ENCODE peak calls at places on chromosomes 16 and 17, in five cellular contexts. J, E, A, V and L are unnamed samples.

GRCh38 chr17:19344311-19345066 is 18.0 kb downstream of the B9D1 start:
- DNase-seq in J (no peak), E (no peak), A (no peak), V (no peak), L (no peak)

GRCh38 chr16:75279277-75279676 is 27.9 kb upstream of the BCAR1 start:
- DNase-seq in J (no peak), E (no peak), A (no peak), V (peak), L (no peak)

GRCh38 chr16:27470567-27471431 is 68.8 kb downstream of the IL21R start:
- DNase-seq in J (no peak), E (peak), A (peak), V (peak), L (peak)

GRCh38 chr16:81238296-81239011 is at the start of gene BCO1:
- DNase-seq in J (no peak), E (peak), A (peak), V (no peak), L (peak)

GRCh38 chr16:55389426-55390073 is 65.5 kb downstream of the IRX6 start:
- DNase-seq in J (no peak), E (no peak), A (no peak), V (no peak), L (no peak)

GRCh38 chr16:27434141-27435051 is 32.4 kb downstream of the IL21R start:
- DNase-seq in J (no peak), E (no peak), A (no peak), V (no peak), L (no peak)

GRCh38 chr16:10614685-10615084 is 34.3 kb upstream of the EMP2 start:
- DNase-seq in J (no peak), E (no peak), A (no peak), V (no peak), L (no peak)

GRCh38 chr16:63789603-63790002 is 1332.3 kb downstream of the CDH11 start:
- DNase-seq in J (no peak), E (peak), A (no peak), V (no peak), L (no peak)

GRCh38 chr16:64974381-64974780 is 147.5 kb downstream of the CDH11 start:
- DNase-seq in J (no peak), E (no peak), A (no peak), V (no peak), L (no peak)

GRCh38 chr16:21656795-21657768 is 4.7 kb upstream of the IGSF6 start:
- DNase-seq in J (no peak), E (peak), A (peak), V (peak), L (peak)

GRCh38 chr17:45029758-45030423 is 21.5 kb downstream of the DCAKD start:
- DNase-seq in J (no peak), E (peak), A (no peak), V (no peak), L (no peak)

GRCh38 chr16:84228321-84228838 is 11.4 kb downstream of the KCNG4 start:
- DNase-seq in J (no peak), E (peak), A (peak), V (peak), L (peak)

GRCh38 chr17:75181608-75182318 is 996 bp downstream of the SUMO2 start:
- DNase-seq in J (peak), E (peak), A (peak), V (peak), L (no peak)

GRCh38 chr16:12499032-12499735 is 304.5 kb downstream of the CPPED1 start:
- DNase-seq in J (no peak), E (no peak), A (no peak), V (no peak), L (no peak)

GRCh38 chr17:29273924-29274323 is 20.0 kb downstream of the NUFIP2 start:
- DNase-seq in J (no peak), E (no peak), A (no peak), V (no peak), L (no peak)

GRCh38 chr17:79774561-79774975 is 3.4 kb upstream of the CBX2 start:
- DNase-seq in J (no peak), E (no peak), A (no peak), V (no peak), L (no peak)

GRCh38 chr16:57305159-57305811 is 20.8 kb upstream of the PLLP start:
- DNase-seq in J (no peak), E (no peak), A (no peak), V (no peak), L (no peak)

GRCh38 chr16:83743720-83744119 is 64.1 kb upstream of the HSBP1 start:
- DNase-seq in J (no peak), E (no peak), A (no peak), V (no peak), L (no peak)

GRCh38 chr17:57684711-57685498 is 60.2 kb downstream of the CCDC182 start:
- DNase-seq in J (no peak), E (no peak), A (no peak), V (no peak), L (no peak)

GRCh38 chr17:50208611-50209061 is 7.2 kb upstream of the COL1A1 start:
- DNase-seq in J (no peak), E (no peak), A (no peak), V (no peak), L (no peak)

GRCh38 chr17:81142301-81143199 is 22.8 kb upstream of the PVALEF start:
- DNase-seq in J (peak), E (peak), A (peak), V (peak), L (peak)

GRCh38 chr16:424623-425081 is 797 bp upstream of the RAB11FIP3 start:
- DNase-seq in J (no peak), E (no peak), A (no peak), V (peak), L (peak)

GRCh38 chr17:41308918-41309359 is at the start of gene KRTAP16-1:
- DNase-seq in J (peak), E (no peak), A (no peak), V (no peak), L (no peak)

GRCh38 chr16:19029980-19030379 is 37.4 kb upstream of the COQ7 start:
- DNase-seq in J (no peak), E (no peak), A (no peak), V (peak), L (no peak)

GRCh38 chr16:5918553-5919127 is 821.0 kb upstream of the EEF2KMT start:
- DNase-seq in J (no peak), E (no peak), A (no peak), V (no peak), L (no peak)

GRCh38 chr16:19888834-19889233 is 4.2 kb upstream of the GPRC5B start:
- DNase-seq in J (no peak), E (no peak), A (no peak), V (no peak), L (no peak)

GRCh38 chr17:82399601-82400101 is 18.5 kb upstream of the HEXD start:
- DNase-seq in J (no peak), E (no peak), A (no peak), V (no peak), L (peak)

GRCh38 chr17:48809182-48809581 is 7.8 kb downstream of the TTLL6 start:
- DNase-seq in J (no peak), E (no peak), A (no peak), V (no peak), L (no peak)

GRCh38 chr17:78000351-78000750 is 41.8 kb downstream of the TNRC6C start:
- DNase-seq in J (no peak), E (peak), A (peak), V (peak), L (peak)

GRCh38 chr16:79047337-79047736 is 553.2 kb downstream of the MAF start:
- DNase-seq in J (no peak), E (no peak), A (no peak), V (no peak), L (no peak)

GRCh38 chr16:66364117-66364958 is 2.2 kb upstream of the CDH5 start:
- DNase-seq in J (no peak), E (peak), A (peak), V (peak), L (peak)

GRCh38 chr16:55498101-55498500 is 10.8 kb upstream of the LPCAT2 start:
- DNase-seq in J (no peak), E (no peak), A (no peak), V (no peak), L (no peak)

GRCh38 chr17:50440172-50440837 is 14.3 kb downstream of the ACSF2 start:
- DNase-seq in J (no peak), E (no peak), A (no peak), V (no peak), L (no peak)

GRCh38 chr16:89905511-89906140 is 13.0 kb upstream of the MC1R start:
- DNase-seq in J (no peak), E (no peak), A (no peak), V (no peak), L (peak)

GRCh38 chr17:74497471-74497870 is 31.0 kb downstream of the CD300A start:
- DNase-seq in J (no peak), E (no peak), A (no peak), V (no peak), L (no peak)

GRCh38 chr17:82106697-82107305 is 8.8 kb upstream of the FASN start:
- DNase-seq in J (no peak), E (no peak), A (no peak), V (no peak), L (no peak)

GRCh38 chr17:57097832-57098421 is 12.9 kb downstream of the AKAP1 start:
- DNase-seq in J (no peak), E (peak), A (peak), V (peak), L (peak)

GRCh38 chr16:12296991-12297390 is 320.5 kb downstream of the SNX29 start:
- DNase-seq in J (no peak), E (no peak), A (no peak), V (no peak), L (no peak)

GRCh38 chr16:70706948-70707465 is 21.2 kb upstream of the MTSS2 start:
- DNase-seq in J (no peak), E (peak), A (peak), V (no peak), L (peak)

GRCh38 chr17:49850772-49851386 is 3.0 kb upstream of the TAC4 start:
- DNase-seq in J (peak), E (no peak), A (peak), V (peak), L (no peak)